ENCODE peak calls at places on chromosomes 13 and 19, in five cellular contexts. J is H1, S is IMR-90, L is mesendoderm, H is H9. Y is an unnamed sample.

GRCh38 chr19:13425151-13425550 is 81.1 kb downstream of the CACNA1A start:
- DNase-seq in J (no peak), S (no peak), L (no peak), H (no peak), Y (no peak)

GRCh38 chr19:54670576-54671347 is 8.0 kb downstream of the LILRB4 start:
- DNase-seq in J (no peak), S (no peak), L (no peak), H (no peak), Y (no peak)

GRCh38 chr13:35729926-35730627 is 253.6 kb upstream of the MAB21L1 start:
- DNase-seq in J (no peak), S (no peak), L (no peak), H (no peak), Y (no peak)

GRCh38 chr13:67614013-67614412 is 383.9 kb upstream of the PCDH9 start:
- DNase-seq in J (no peak), S (no peak), L (no peak), H (no peak), Y (no peak)

GRCh38 chr13:100156786-100157185 is 67.9 kb downstream of the PCCA start:
- DNase-seq in J (no peak), S (no peak), L (no peak), H (no peak), Y (no peak)

GRCh38 chr19:47095707-47096704 is 17.6 kb downstream of the ZC3H4 start:
- DNase-seq in J (no peak), S (no peak), L (no peak), H (no peak), Y (no peak)

GRCh38 chr19:39986643-39987042 is 10.2 kb upstream of the ZNF546 start:
- DNase-seq in J (no peak), S (no peak), L (no peak), H (no peak), Y (no peak)

GRCh38 chr19:48757741-48758144 is 2.4 kb downstream of the FGF21 start:
- DNase-seq in J (no peak), S (no peak), L (no peak), H (no peak), Y (no peak)

GRCh38 chr19:48552406-48553322 is 692 bp downstream of the SULT2B1 start:
- DNase-seq in J (no peak), S (no peak), L (no peak), H (no peak), Y (no peak)

GRCh38 chr13:111939285-111940278 is 127.4 kb upstream of the SOX1 start:
- DNase-seq in J (peak; percentile 20), S (no peak), L (no peak), H (peak; percentile 27), Y (no peak)

GRCh38 chr13:48531416-48532145 is 1.3 kb downstream of the RCBTB2 start:
- DNase-seq in J (no peak), S (no peak), L (peak; percentile 27), H (no peak), Y (no peak)

GRCh38 chr19:7894612-7895309 is 6.5 kb downstream of the LRRC8E start:
- DNase-seq in J (no peak), S (no peak), L (no peak), H (no peak), Y (peak; percentile 38)

GRCh38 chr13:24613128-24613527 is 67.1 kb upstream of the ATP12A start:
- DNase-seq in J (no peak), S (no peak), L (no peak), H (no peak), Y (no peak)

GRCh38 chr13:24043590-24044350 is 116.8 kb upstream of the SPATA13 start:
- DNase-seq in J (no peak), S (no peak), L (no peak), H (no peak), Y (no peak)

GRCh38 chr13:84870190-84870589 is 929.0 kb downstream of the SLITRK6 start:
- DNase-seq in J (no peak), S (no peak), L (peak; percentile 21), H (peak; percentile 54), Y (no peak)

GRCh38 chr19:48644839-48645651 is 942 bp downstream of the CA11 start:
- DNase-seq in J (peak; percentile 81), S (peak; percentile 65), L (peak; percentile 88), H (peak; percentile 82), Y (peak; percentile 53)

GRCh38 chr13:109110159-109110558 is 480.7 kb downstream of the MYO16 start:
- DNase-seq in J (no peak), S (no peak), L (no peak), H (no peak), Y (no peak)

GRCh38 chr13:48801255-48801654 is 147.5 kb downstream of the CYSLTR2 start:
- DNase-seq in J (no peak), S (peak; percentile 81), L (no peak), H (no peak), Y (no peak)

GRCh38 chr13:24540236-24541126 is 27.9 kb upstream of the PARP4 start:
- DNase-seq in J (peak; percentile 95), S (no peak), L (peak; percentile 72), H (peak; percentile 82), Y (no peak)

GRCh38 chr19:50434525-50434924 is 1.8 kb downstream of the MYBPC2 start:
- DNase-seq in J (no peak), S (no peak), L (no peak), H (no peak), Y (no peak)

GRCh38 chr19:3554254-3555083 is 2.9 kb downstream of the MFSD12 start:
- DNase-seq in J (no peak), S (no peak), L (no peak), H (no peak), Y (no peak)

GRCh38 chr19:3556423-3556977 is 886 bp downstream of the MFSD12 start:
- DNase-seq in J (peak; percentile 59), S (no peak), L (no peak), H (no peak), Y (peak; percentile 28)

GRCh38 chr19:3555653-3556422 is 1.5 kb downstream of the MFSD12 start:
- DNase-seq in J (no peak), S (no peak), L (no peak), H (no peak), Y (no peak)

GRCh38 chr19:3557461-3558248 is at the start of gene MFSD12:
- DNase-seq in J (peak; percentile 96), S (peak; percentile 92), L (peak; percentile 94), H (peak; percentile 90), Y (peak; percentile 95)

GRCh38 chr19:3556978-3557460 is 367 bp downstream of the MFSD12 start:
- DNase-seq in J (no peak), S (peak; percentile 35), L (peak; percentile 49), H (peak; percentile 33), Y (peak; percentile 47)
- H2BK5ac ChIP-seq in J (no peak overlapping the region), S (peak overlapping the region; percentile 25), L (no peak overlapping the region), H (no peak overlapping the region), Y (peak overlapping the region; percentile 24)

GRCh38 chr13:75482070-75482819 is at the start of gene TBC1D4:
- DNase-seq in J (no peak), S (peak; percentile 82), L (peak; percentile 98), H (peak; percentile 92), Y (peak; percentile 94)

GRCh38 chr13:75482820-75483079 is 781 bp upstream of the TBC1D4 start:
- DNase-seq in J (no peak), S (no peak), L (no peak), H (no peak), Y (no peak)

GRCh38 chr13:75481176-75482069 is 546 bp downstream of the TBC1D4 start:
- DNase-seq in J (peak; percentile 86), S (no peak), L (peak; percentile 59), H (peak; percentile 52), Y (peak; percentile 17)

GRCh38 chr13:75479102-75479501 is 2.9 kb downstream of the TBC1D4 start:
- DNase-seq in J (no peak), S (no peak), L (no peak), H (no peak), Y (no peak)

GRCh38 chr13:75480691-75481175 is 1.2 kb downstream of the TBC1D4 start:
- DNase-seq in J (peak; percentile 61), S (peak; percentile 37), L (peak; percentile 79), H (peak; percentile 72), Y (peak; percentile 94)
- H3K4me2 ChIP-seq in J (peak overlapping the region; percentile 88), S (peak overlapping the region; percentile 97), L (peak overlapping the region; percentile 66), H (peak overlapping the region; percentile 85), Y (peak overlapping the region; percentile 84)

GRCh38 chr19:35313614-35314013 is 15.4 kb upstream of the CD22 start:
- DNase-seq in J (no peak), S (no peak), L (no peak), H (no peak), Y (no peak)

GRCh38 chr19:35310811-35311465 is 18.0 kb upstream of the CD22 start:
- DNase-seq in J (no peak), S (no peak), L (no peak), H (no peak), Y (peak; percentile 90)

GRCh38 chr19:35314031-35314430 is 15.0 kb upstream of the CD22 start:
- DNase-seq in J (no peak), S (no peak), L (no peak), H (no peak), Y (peak; percentile 29)

GRCh38 chr19:35310331-35310730 is 18.4 kb downstream of the MAG start:
- DNase-seq in J (no peak), S (no peak), L (no peak), H (no peak), Y (peak; percentile 80)

DNA sequence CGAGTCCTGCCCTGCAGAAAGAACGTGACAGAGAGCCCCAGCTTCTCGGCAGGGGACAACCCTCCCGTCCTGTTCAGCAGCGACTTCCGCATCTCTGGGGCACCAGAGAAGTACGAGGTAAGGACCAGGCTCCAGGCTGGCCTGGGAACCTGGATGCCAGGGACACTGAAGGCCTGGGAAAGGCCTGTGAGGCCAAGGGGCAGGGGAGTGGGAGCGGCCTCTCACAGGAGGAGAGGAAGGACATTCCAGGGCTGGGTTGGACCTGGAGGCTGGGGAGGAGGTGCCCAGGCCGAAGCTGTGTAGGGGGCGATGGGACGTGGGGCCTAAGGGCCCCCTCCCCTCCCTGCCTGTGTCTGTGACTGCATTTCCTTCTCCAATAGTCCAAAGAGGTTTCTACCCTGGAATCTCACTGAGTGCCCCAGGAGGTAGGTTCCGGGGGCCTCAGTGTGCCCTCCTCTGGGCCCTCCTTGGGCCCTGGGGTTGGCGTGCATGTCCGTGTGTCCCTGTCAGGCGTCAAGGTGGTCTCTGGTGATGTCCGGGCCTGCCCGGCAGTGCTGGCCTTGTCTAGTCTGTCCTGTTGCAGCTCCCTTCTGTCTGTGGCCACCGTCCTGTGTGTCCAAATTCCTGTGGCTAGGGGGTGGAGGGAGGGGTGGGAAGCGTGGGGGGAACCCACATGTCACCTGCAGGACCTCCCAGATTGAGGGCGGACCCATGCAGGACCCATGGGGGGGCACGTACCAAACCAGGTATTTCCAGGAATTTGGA is 16.9 kb upstream of the CD22 start:
- DNase-seq in J (no peak), S (no peak), L (no peak), H (no peak), Y (no peak)
- H3K4ac ChIP-seq in J (no peak overlapping the region), S (no peak overlapping the region), L (no peak overlapping the region), H (no peak overlapping the region), Y (no peak overlapping the region)

DNA sequence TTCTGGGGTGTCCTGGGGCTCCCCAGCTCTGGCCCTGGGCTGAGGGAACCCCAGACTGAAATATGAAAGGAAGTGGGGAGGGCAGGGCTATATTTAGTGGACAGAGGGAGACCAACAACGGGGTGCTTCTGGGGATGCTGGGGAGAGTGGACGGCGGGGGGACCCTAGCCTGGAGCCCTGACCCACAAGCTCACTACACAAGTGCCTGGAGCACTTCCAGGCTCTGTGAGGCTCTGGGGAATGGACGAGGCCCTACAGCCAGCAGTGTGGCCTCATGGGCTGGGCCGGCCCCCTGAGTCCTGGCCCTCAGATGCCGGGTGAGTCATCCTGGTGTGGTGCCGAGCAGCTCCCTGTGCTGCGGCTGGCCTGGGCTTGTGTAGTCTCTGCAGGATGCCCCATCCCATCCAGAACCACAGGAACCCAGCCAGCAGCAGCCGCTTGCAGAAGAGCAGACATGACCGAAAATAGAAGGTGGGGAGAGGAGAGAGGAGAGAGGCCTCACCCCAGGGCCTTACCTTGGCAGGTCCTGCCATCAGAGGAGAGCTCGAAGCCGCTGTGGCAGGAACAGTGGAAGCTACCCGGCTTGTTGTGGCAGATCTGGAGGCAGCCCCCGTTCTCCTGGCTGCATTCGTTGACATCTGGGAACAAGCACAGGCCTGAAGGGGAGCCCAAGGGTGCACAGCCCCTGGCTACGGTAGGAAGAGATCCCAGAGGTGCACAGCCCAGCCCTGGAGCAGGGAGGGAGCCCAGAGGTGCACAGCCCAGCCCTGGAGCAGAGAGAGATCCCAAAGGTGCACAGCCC is 26.1 kb downstream of the GAS6 start:
- DNase-seq in J (no peak), S (peak; percentile 98), L (peak; percentile 86), H (peak; percentile 71), Y (peak; percentile 39)
- H2BK5ac ChIP-seq in J (peak overlapping the region; percentile 96), S (peak overlapping the region; percentile 99), L (peak overlapping the region; percentile 94), H (no peak overlapping the region), Y (peak overlapping the region; percentile 89)

Y was measured in trophoblast cell.